ENCODE peak calls at places on chromosomes 2 and 18, in six cellular contexts. One of them, this sample, is unnamed.

GRCh38 chr2:86333378-86333777 is 4.0 kb downstream of the REEP1 start:
- DNase-seq in upper lobe of right lung: no peak
- DNase-seq in IMR-90: no peak
- DNase-seq in naive thymus-derived CD8-positive, alpha-beta T cell: no peak
- DNase-seq in frontal cortex: no peak
- DNase-seq in esophagus muscularis mucosa: no peak
- DNase-seq in this sample: no peak

GRCh38 chr2:1729264-1729663 is 15.1 kb downstream of the PXDN start:
- DNase-seq in upper lobe of right lung: no peak
- DNase-seq in IMR-90: no peak
- DNase-seq in naive thymus-derived CD8-positive, alpha-beta T cell: no peak
- DNase-seq in frontal cortex: no peak
- DNase-seq in esophagus muscularis mucosa: no peak
- DNase-seq in this sample: no peak

GRCh38 chr2:37982147-37982582 is 57.1 kb downstream of the RMDN2 start:
- DNase-seq in upper lobe of right lung: no peak
- DNase-seq in IMR-90: peak
- DNase-seq in naive thymus-derived CD8-positive, alpha-beta T cell: peak
- DNase-seq in frontal cortex: peak
- DNase-seq in esophagus muscularis mucosa: peak
- DNase-seq in this sample: peak

GRCh38 chr2:27891820-27892105 is 1.2 kb downstream of the BABAM2 start:
- DNase-seq in upper lobe of right lung: no peak
- DNase-seq in IMR-90: peak
- DNase-seq in naive thymus-derived CD8-positive, alpha-beta T cell: no peak
- DNase-seq in frontal cortex: no peak
- DNase-seq in esophagus muscularis mucosa: no peak
- DNase-seq in this sample: no peak

GRCh38 chr2:2014251-2014761 is 270.0 kb upstream of the PXDN start:
- DNase-seq in upper lobe of right lung: no peak
- DNase-seq in IMR-90: no peak
- DNase-seq in naive thymus-derived CD8-positive, alpha-beta T cell: no peak
- DNase-seq in frontal cortex: peak
- DNase-seq in esophagus muscularis mucosa: no peak
- DNase-seq in this sample: no peak

GRCh38 chr2:67524777-67525176 is 127.6 kb downstream of the ETAA1 start:
- DNase-seq in upper lobe of right lung: no peak
- DNase-seq in IMR-90: no peak
- DNase-seq in naive thymus-derived CD8-positive, alpha-beta T cell: no peak
- DNase-seq in frontal cortex: no peak
- DNase-seq in esophagus muscularis mucosa: no peak
- DNase-seq in this sample: no peak

GRCh38 chr2:42096869-42097591 is 49.2 kb downstream of the PKDCC start:
- DNase-seq in upper lobe of right lung: no peak
- DNase-seq in IMR-90: no peak
- DNase-seq in naive thymus-derived CD8-positive, alpha-beta T cell: no peak
- DNase-seq in frontal cortex: no peak
- DNase-seq in esophagus muscularis mucosa: no peak
- DNase-seq in this sample: no peak

GRCh38 chr2:67663776-67664175 is 266.6 kb downstream of the ETAA1 start:
- DNase-seq in upper lobe of right lung: no peak
- DNase-seq in IMR-90: no peak
- DNase-seq in naive thymus-derived CD8-positive, alpha-beta T cell: no peak
- DNase-seq in frontal cortex: no peak
- DNase-seq in esophagus muscularis mucosa: peak
- DNase-seq in this sample: no peak

GRCh38 chr2:231687133-231687852 is 21.0 kb upstream of the PTMA start:
- DNase-seq in upper lobe of right lung: peak
- DNase-seq in IMR-90: no peak
- DNase-seq in naive thymus-derived CD8-positive, alpha-beta T cell: peak
- DNase-seq in frontal cortex: peak
- DNase-seq in esophagus muscularis mucosa: no peak
- DNase-seq in this sample: no peak

GRCh38 chr2:239094727-239095266 is 246.9 kb downstream of the TWIST2 start:
- DNase-seq in upper lobe of right lung: no peak
- DNase-seq in IMR-90: no peak
- DNase-seq in naive thymus-derived CD8-positive, alpha-beta T cell: no peak
- DNase-seq in frontal cortex: no peak
- DNase-seq in esophagus muscularis mucosa: no peak
- DNase-seq in this sample: no peak

GRCh38 chr2:78811955-78812610 is 213.4 kb upstream of the REG3G start:
- DNase-seq in upper lobe of right lung: no peak
- DNase-seq in IMR-90: no peak
- DNase-seq in naive thymus-derived CD8-positive, alpha-beta T cell: no peak
- DNase-seq in frontal cortex: no peak
- DNase-seq in esophagus muscularis mucosa: no peak
- DNase-seq in this sample: no peak

GRCh38 chr2:175036582-175037018 is 31.4 kb upstream of the CHN1 start:
- DNase-seq in upper lobe of right lung: no peak
- DNase-seq in IMR-90: peak
- DNase-seq in naive thymus-derived CD8-positive, alpha-beta T cell: no peak
- DNase-seq in frontal cortex: peak
- DNase-seq in esophagus muscularis mucosa: no peak
- DNase-seq in this sample: peak

GRCh38 chr2:11833601-11834000 is 87.2 kb downstream of the LPIN1 start:
- DNase-seq in upper lobe of right lung: no peak
- DNase-seq in IMR-90: peak
- DNase-seq in naive thymus-derived CD8-positive, alpha-beta T cell: no peak
- DNase-seq in frontal cortex: no peak
- DNase-seq in esophagus muscularis mucosa: no peak
- DNase-seq in this sample: no peak

GRCh38 chr18:2656237-2657042 is 914 bp downstream of the SMCHD1 start:
- DNase-seq in upper lobe of right lung: peak
- DNase-seq in IMR-90: peak
- DNase-seq in naive thymus-derived CD8-positive, alpha-beta T cell: peak
- DNase-seq in frontal cortex: no peak
- DNase-seq in esophagus muscularis mucosa: peak
- DNase-seq in this sample: no peak

GRCh38 chr2:236971919-236972381 is 113.7 kb upstream of the COPS8 start:
- DNase-seq in upper lobe of right lung: no peak
- DNase-seq in IMR-90: no peak
- DNase-seq in naive thymus-derived CD8-positive, alpha-beta T cell: no peak
- DNase-seq in frontal cortex: no peak
- DNase-seq in esophagus muscularis mucosa: no peak
- DNase-seq in this sample: no peak

This sample was measured in KG1.